ENCODE peak calls at places on chromosomes 13 and 19, in four cellular contexts. L, Y, D and P are unnamed samples.
A peak's percentile ranks its signal among the peaks of the same experiment; 100 is the strongest.

GRCh38 chr13:104181526-104182231 is 1115.5 kb upstream of the SLC10A2 start:
- DNase-seq in L (no peak), D (no peak), Y (no peak), P (no peak)

GRCh38 chr19:30590596-30591229 is 218.5 kb downstream of the ZNF536 start:
- DNase-seq in L (no peak), Y (no peak), D (no peak), P (no peak)

GRCh38 chr13:98397221-98397620 is 179.7 kb downstream of the STK24 start:
- DNase-seq in L (no peak), D (peak; percentile 18), Y (no peak), P (no peak)

GRCh38 chr13:68923995-68924394 is 1183.6 kb upstream of the ATXN8OS start:
- DNase-seq in L (no peak), Y (no peak), D (no peak), P (no peak)

GRCh38 chr13:49629196-49629938 is 1.1 kb downstream of the ARL11 start:
- DNase-seq in D (no peak), Y (no peak), L (no peak), P (no peak)

GRCh38 chr19:57389730-57390598 is at the start of gene ZNF548:
- DNase-seq in L (peak; percentile 96), Y (peak; percentile 95), D (peak; percentile 99), P (peak; percentile 97)

GRCh38 chr13:95438297-95438696 is 114.2 kb upstream of the CLDN10 start:
- DNase-seq in Y (no peak), D (no peak), L (no peak), P (no peak)

GRCh38 chr13:71117920-71118319 is 749.1 kb downstream of the DACH1 start:
- DNase-seq in Y (no peak), L (no peak), D (no peak), P (no peak)

GRCh38 chr19:14507704-14508246 is 10.4 kb downstream of the DNAJB1 start:
- DNase-seq in D (peak; percentile 92), Y (no peak), L (no peak), P (no peak)

GRCh38 chr13:90868321-90868920 is 479.1 kb upstream of the MIR17HG start:
- DNase-seq in L (no peak), D (peak; percentile 40), Y (no peak), P (no peak)

GRCh38 chr13:34748078-34748477 is 194.0 kb upstream of the NBEA start:
- DNase-seq in Y (no peak), D (peak; percentile 13), L (no peak), P (no peak)

GRCh38 chr19:1074512-1075283 is 7.7 kb downstream of the ARHGAP45 start:
- DNase-seq in Y (peak; percentile 85), D (no peak), L (peak; percentile 94), P (no peak)

GRCh38 chr13:42815686-42816085 is 34.3 kb downstream of the FAM216B start:
- DNase-seq in Y (no peak), L (no peak), D (no peak), P (no peak)

GRCh38 chr13:47628666-47629065 is 372.4 kb downstream of the SUCLA2 start:
- DNase-seq in Y (no peak), D (peak; percentile 74), L (no peak), P (no peak)

GRCh38 chr13:83666126-83666525 is 216.1 kb downstream of the SLITRK1 start:
- DNase-seq in D (no peak), Y (no peak), L (no peak), P (peak; percentile 18)

GRCh38 chr13:83798731-83799130 is 83.5 kb downstream of the SLITRK1 start:
- DNase-seq in Y (no peak), D (no peak), L (no peak), P (peak; percentile 1)

GRCh38 chr13:80047406-80047805 is 293.5 kb downstream of the SPRY2 start:
- DNase-seq in Y (no peak), D (peak; percentile 60), L (no peak), P (no peak)

GRCh38 chr13:53311561-53311960 is 282.9 kb downstream of the OLFM4 start:
- DNase-seq in Y (no peak), D (no peak), L (no peak), P (no peak)

GRCh38 chr13:97855570-97855970 is 97.9 kb upstream of the IPO5 start:
- DNase-seq in Y (no peak), D (peak; percentile 51), L (no peak), P (peak; percentile 68)

GRCh38 chr19:10227215-10227971 is 3.7 kb downstream of the S1PR2 start:
- DNase-seq in D (no peak), Y (peak; percentile 53), L (no peak), P (no peak)

GRCh38 chr13:109816112-109816978 is 30.0 kb upstream of the IRS2 start:
- DNase-seq in L (no peak), D (no peak), Y (no peak), P (no peak)

GRCh38 chr19:35132254-35132653 is 2.6 kb downstream of the LGI4 start:
- DNase-seq in D (no peak), L (no peak), Y (no peak), P (no peak)

GRCh38 chr19:10334340-10335148 is 1.2 kb upstream of the RAVER1 start:
- DNase-seq in Y (peak; percentile 96), D (peak; percentile 95), L (no peak), P (peak; percentile 85)

GRCh38 chr19:5893296-5893903 is 10.2 kb downstream of the NDUFA11 start:
- DNase-seq in Y (no peak), D (no peak), L (no peak), P (no peak)

GRCh38 chr19:37979547-37980082 is 72.6 kb downstream of the SIPA1L3 start:
- DNase-seq in D (no peak), L (no peak), Y (no peak), P (no peak)

GRCh38 chr13:35787937-35788336 is 311.4 kb upstream of the MAB21L1 start:
- DNase-seq in Y (no peak), D (no peak), L (no peak), P (no peak)

GRCh38 chr19:39133431-39134270 is 8.1 kb downstream of the PAK4 start:
- DNase-seq in L (no peak), D (no peak), Y (no peak), P (no peak)

GRCh38 chr19:46068345-46069258 is 27.8 kb upstream of the IGFL4 start:
- DNase-seq in Y (no peak), D (peak; percentile 78), L (no peak), P (peak; percentile 56)